ENCODE peak calls at places on chromosomes 13 and 19, in six cellular contexts. F is natural killer cell; J is AG08395; Q is fibroblast of gingiva; K is GM19239; W is effector memory CD4-positive, alpha-beta T cell. N is an unnamed sample.

GRCh38 chr19:18832331-18833140 is 777 bp downstream of the UPF1 start:
- DNase-seq in F (no peak), J (no peak), Q (no peak), K (no peak), W (no peak), N (no peak)

GRCh38 chr13:47858042-47858677 is 142.9 kb downstream of the SUCLA2 start:
- DNase-seq in F (no peak), J (no peak), Q (no peak), K (no peak), W (no peak), N (no peak)

GRCh38 chr19:46269085-46269484 is 27.8 kb upstream of the HIF3A start:
- DNase-seq in F (no peak), J (no peak), Q (no peak), K (no peak), W (no peak), N (no peak)

GRCh38 chr13:83819611-83820010 is 62.7 kb downstream of the SLITRK1 start:
- DNase-seq in F (no peak), J (no peak), Q (no peak), K (no peak), W (no peak), N (no peak)

GRCh38 chr13:73918691-73919090 is 215.5 kb downstream of the KLF12 start:
- DNase-seq in F (no peak), J (no peak), Q (no peak), K (no peak), W (no peak), N (no peak)

GRCh38 chr13:62512194-62513141 is 1096.8 kb upstream of the PCDH20 start:
- DNase-seq in F (no peak), J (no peak), Q (no peak), K (peak), W (no peak), N (no peak)

GRCh38 chr19:48964205-48965032 is 690 bp upstream of the FTL start:
- DNase-seq in F (no peak), J (peak), Q (peak), K (no peak), W (no peak), N (no peak)

GRCh38 chr13:107210216-107211010 is 642.5 kb upstream of the ARGLU1 start:
- DNase-seq in F (no peak), J (peak), Q (peak), K (no peak), W (no peak), N (no peak)

GRCh38 chr13:88651531-88651930 is 980.4 kb downstream of the SLITRK5 start:
- DNase-seq in F (no peak), J (no peak), Q (no peak), K (no peak), W (no peak), N (no peak)

GRCh38 chr19:5806905-5807304 is 2.0 kb downstream of the NRTN start:
- DNase-seq in F (no peak), J (no peak), Q (no peak), K (no peak), W (no peak), N (no peak)

GRCh38 chr19:10431943-10432735 is 11.8 kb downstream of the PDE4A start:
- DNase-seq in F (peak), J (peak), Q (peak), K (no peak), W (peak), N (no peak)

GRCh38 chr13:48749144-48749543 is 95.4 kb downstream of the CYSLTR2 start:
- DNase-seq in F (no peak), J (no peak), Q (peak), K (no peak), W (no peak), N (no peak)

GRCh38 chr19:1377965-1378785 is 5.5 kb upstream of the NDUFS7 start:
- DNase-seq in F (no peak), J (no peak), Q (no peak), K (no peak), W (no peak), N (no peak)

GRCh38 chr19:14035706-14036105 is 4.1 kb downstream of the IL27RA start:
- DNase-seq in F (no peak), J (no peak), Q (peak), K (no peak), W (no peak), N (no peak)

GRCh38 chr13:113239986-113240385 is 30.6 kb downstream of the CUL4A start:
- DNase-seq in F (no peak), J (no peak), Q (no peak), K (no peak), W (no peak), N (no peak)

GRCh38 chr19:38394488-38394887 is 6.0 kb downstream of the SPRED3 start:
- DNase-seq in F (no peak), J (peak), Q (no peak), K (no peak), W (peak), N (no peak)

GRCh38 chr13:73338389-73338788 is 279.6 kb downstream of the KLF5 start:
- DNase-seq in F (no peak), J (no peak), Q (no peak), K (no peak), W (no peak), N (no peak)